ENCODE peak calls at places on chromosome 9, in seven cellular contexts. P, Q, T, X, W, R and D are unnamed samples. For H3K36me3, the result is how much of the 10 kb centered on the place peaks cover.

GRCh38 chr9:109426621-109427402 is 71.3 kb downstream of the PTPN3 start:
- DNase-seq in P (no peak), Q (no peak), T (no peak), X (no peak), W (no peak), R (no peak), D (no peak)

GRCh38 chr9:92064711-92065110 is 50.5 kb downstream of the SPTLC1 start:
- DNase-seq in P (peak), Q (no peak), T (no peak), X (no peak), W (no peak), R (no peak), D (no peak)

GRCh38 chr9:123725389-123725788 is 204.5 kb downstream of the DENND1A start:
- DNase-seq in P (no peak), Q (no peak), T (no peak), X (no peak), W (no peak), R (no peak), D (no peak)

GRCh38 chr9:108836771-108837170 is 19.0 kb downstream of the ACTL7B start:
- DNase-seq in P (no peak), Q (no peak), T (no peak), X (no peak), W (no peak), R (no peak), D (no peak)

GRCh38 chr9:63859475-63860215 is 1425.4 kb downstream of the FOXD4L5 start:
- DNase-seq in P (no peak), Q (no peak), T (no peak), X (peak), W (no peak), R (no peak), D (peak)

GRCh38 chr9:83569326-83569725 is 31.1 kb upstream of the FRMD3 start:
- DNase-seq in P (no peak), Q (no peak), T (no peak), X (no peak), W (no peak), R (no peak), D (no peak)

GRCh38 chr9:694499-695154 is 146.9 kb upstream of the DMRT1 start:
- DNase-seq in P (peak), Q (no peak), T (peak), X (no peak), W (no peak), R (no peak), D (no peak)

GRCh38 chr9:2919347-2919746 is 75.5 kb upstream of the PUM3 start:
- DNase-seq in P (peak), Q (no peak), T (no peak), X (no peak), W (no peak), R (no peak), D (no peak)

DNA sequence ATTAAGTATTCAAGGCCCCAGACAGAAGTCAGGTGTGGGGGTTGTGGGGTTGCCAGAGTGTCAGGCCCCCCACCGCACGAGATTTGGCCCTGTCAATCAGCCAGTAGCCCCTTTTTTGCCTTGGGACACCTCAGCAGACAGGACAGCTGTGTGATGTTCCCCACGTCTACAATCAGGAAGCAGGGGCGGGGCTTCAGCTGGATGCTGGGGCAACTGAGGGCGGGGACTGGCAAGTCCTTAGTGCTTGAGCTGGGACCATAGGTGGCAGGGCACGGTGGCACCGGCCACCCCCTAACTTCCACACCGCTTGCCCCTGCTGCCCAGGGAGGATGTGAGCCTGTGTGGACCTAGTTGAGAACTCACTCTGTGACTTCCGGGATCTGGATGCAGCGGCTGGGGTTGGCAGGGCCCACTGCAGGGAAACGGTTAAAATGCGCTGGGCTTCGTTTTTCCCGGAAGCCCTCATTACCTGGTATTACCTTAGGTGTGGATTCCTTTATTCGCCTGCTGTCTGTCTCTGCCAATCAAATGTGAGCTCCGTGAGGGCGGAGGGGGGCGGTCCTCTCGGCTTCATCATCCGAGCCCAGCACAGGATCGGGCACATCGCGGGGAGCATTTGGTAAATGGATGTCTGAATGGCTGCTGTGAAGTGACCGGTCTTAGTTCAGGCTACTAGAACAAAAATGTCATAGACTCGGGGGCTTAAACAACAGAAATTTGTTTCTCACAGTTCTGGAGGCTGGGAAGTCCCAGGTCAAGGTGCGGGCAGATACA is 7.5 kb upstream of the GTF3C5 start:
- DNase-seq in P (no peak), Q (peak), T (no peak), X (no peak), W (no peak), R (no peak), D (no peak)
- H3K4me3 ChIP-seq in P (no peak), Q (no peak), T (no peak), X (no peak), W (no peak), R (no peak), D (no peak)

DNA sequence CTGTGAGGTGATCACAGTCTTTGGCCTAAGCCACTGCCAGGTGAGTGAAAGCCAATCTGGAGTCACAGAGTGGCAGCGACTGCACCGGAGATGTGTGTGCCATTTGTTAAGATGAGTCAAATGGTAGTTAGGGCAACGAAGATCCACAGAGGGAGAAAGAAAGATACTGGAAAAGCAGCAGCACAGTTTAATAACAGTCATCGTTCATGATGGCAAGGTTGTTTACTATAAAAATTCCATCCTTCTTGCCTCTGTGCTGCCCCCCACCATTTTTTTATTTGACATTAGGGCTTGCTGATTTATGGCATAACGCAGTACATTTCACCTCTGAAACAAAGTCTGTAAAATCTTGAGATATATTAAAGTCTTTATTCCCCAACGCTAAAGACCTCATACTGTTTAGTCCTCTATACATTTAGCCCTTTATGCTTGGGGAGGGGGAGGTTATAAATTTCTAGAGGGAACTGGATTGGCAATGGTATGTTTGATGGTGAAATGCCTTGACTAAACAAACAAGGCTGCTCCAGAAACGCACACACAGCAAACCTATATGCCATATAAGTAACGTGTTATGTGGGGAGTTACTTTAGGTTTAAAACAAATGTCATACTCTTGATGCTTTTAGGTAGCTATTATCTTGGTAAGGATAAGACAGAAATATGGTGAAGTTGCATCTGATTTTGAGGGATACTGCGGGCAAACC is 55.8 kb upstream of the ABL1 start:
- DNase-seq in P (peak), Q (no peak), T (no peak), X (no peak), W (no peak), R (no peak), D (no peak)
- H3K27ac ChIP-seq in P (peak), Q (no peak), T (peak), X (no peak), W (peak), R (peak), D (peak)

GRCh38 chr9:137750007-137750406 is 127.6 kb upstream of the CACNA1B start:
- DNase-seq in P (no peak), Q (no peak), T (no peak), X (no peak), W (no peak), R (no peak), D (no peak)

GRCh38 chr9:137751616-137752015 is 126.0 kb upstream of the CACNA1B start:
- DNase-seq in P (no peak), Q (no peak), T (no peak), X (no peak), W (no peak), R (no peak), D (no peak)

GRCh38 chr9:137749511-137749910 is 128.1 kb upstream of the CACNA1B start:
- DNase-seq in P (no peak), Q (no peak), T (no peak), X (no peak), W (no peak), R (no peak), D (no peak)

GRCh38 chr9:137748741-137749140 is 128.8 kb upstream of the CACNA1B start:
- DNase-seq in P (no peak), Q (no peak), T (no peak), X (no peak), W (no peak), R (no peak), D (no peak)

DNA sequence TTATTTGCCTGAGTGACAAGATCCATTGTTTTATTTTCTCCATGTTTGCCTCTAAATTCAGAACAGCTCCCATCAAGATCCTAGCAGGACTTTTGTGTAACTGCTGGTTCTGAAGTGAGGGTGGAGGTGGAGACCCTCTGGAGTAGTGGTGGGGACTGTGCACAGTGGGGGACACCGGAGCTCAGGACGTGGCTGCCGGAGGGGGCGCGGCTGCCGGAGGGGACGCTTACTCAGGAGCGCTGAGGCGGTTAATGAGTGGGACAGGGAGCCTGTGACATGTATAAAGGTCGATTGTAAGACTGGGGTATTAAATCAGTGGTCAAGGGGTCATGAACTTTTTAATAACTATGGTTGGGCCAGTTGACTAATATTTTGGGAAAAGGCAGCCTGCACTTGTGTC is 127.0 kb upstream of the CACNA1B start:
- DNase-seq in P (no peak), Q (no peak), T (no peak), X (no peak), W (no peak), R (no peak), D (no peak)
- H3K36me3 ChIP-seq in P (under half), Q (under half), T (under half), X (under half), W (under half), R (under half), D (half or more)

GRCh38 chr9:126612329-126612812 is 1.4 kb upstream of the LMX1B start:
- DNase-seq in P (no peak), Q (peak), T (no peak), X (no peak), W (no peak), R (no peak), D (no peak)
- H3K4me3 ChIP-seq in P (no peak), Q (peak), T (peak), X (no peak), W (no peak), R (peak), D (peak)